ENCODE peak calls at places on chromosome 19, in seven cellular contexts. R is fibroblast of the aortic adventitia; T is upper lobe of right lung; I is AG04449; L is IMR-90; N is CD8-positive, alpha-beta T cell; G is hepatocyte. Z is an unnamed sample.

GRCh38 chr19:52221831-52222375 is 32.1 kb downstream of the PPP2R1A start:
- DNase-seq in R (no peak), T (no peak), I (no peak), L (peak), N (no peak), G (no peak), Z (no peak)

GRCh38 chr19:5090780-5091575 is 122.1 kb downstream of the KDM4B start:
- DNase-seq in R (peak), T (no peak), I (no peak), L (peak), N (no peak), G (peak), Z (no peak)

GRCh38 chr19:7870571-7871279 is 3.5 kb downstream of the PRR36 start:
- DNase-seq in R (peak), T (peak), I (no peak), L (no peak), N (peak), G (peak), Z (no peak)

GRCh38 chr19:16261584-16262370 is 62.8 kb upstream of the KLF2 start:
- DNase-seq in R (no peak), T (no peak), I (no peak), L (no peak), N (no peak), G (no peak), Z (no peak)

GRCh38 chr19:6056801-6057650 is 53.3 kb downstream of the RFX2 start:
- DNase-seq in R (peak), T (no peak), I (peak), L (peak), N (no peak), G (peak), Z (peak)

GRCh38 chr19:16829822-16830289 is 658 bp downstream of the SIN3B start:
- DNase-seq in R (no peak), T (no peak), I (no peak), L (no peak), N (no peak), G (no peak), Z (no peak)

GRCh38 chr19:6270076-6270745 is 9.6 kb downstream of the MLLT1 start:
- DNase-seq in R (no peak), T (no peak), I (no peak), L (no peak), N (no peak), G (no peak), Z (no peak)

GRCh38 chr19:48740705-48741030 is 258 bp upstream of the RASIP1 start:
- DNase-seq in R (no peak), T (no peak), I (no peak), L (no peak), N (no peak), G (no peak), Z (no peak)

GRCh38 chr19:30406220-30406944 is 34.2 kb downstream of the ZNF536 start:
- DNase-seq in R (no peak), T (no peak), I (no peak), L (no peak), N (no peak), G (peak), Z (no peak)

GRCh38 chr19:50557009-50557613 is 11.1 kb downstream of the LRRC4B start:
- DNase-seq in R (no peak), T (no peak), I (no peak), L (no peak), N (no peak), G (peak), Z (no peak)

GRCh38 chr19:13980340-13980739 is 25.8 kb downstream of the RFX1 start:
- DNase-seq in R (no peak), T (no peak), I (no peak), L (no peak), N (no peak), G (no peak), Z (no peak)

GRCh38 chr19:35142531-35143230 is 374 bp upstream of the FXYD7 start:
- DNase-seq in R (no peak), T (peak), I (no peak), L (no peak), N (peak), G (peak), Z (no peak)

GRCh38 chr19:14890616-14891379 is 4.9 kb upstream of the OR7A17 start:
- DNase-seq in R (no peak), T (no peak), I (no peak), L (no peak), N (no peak), G (no peak), Z (no peak)

GRCh38 chr19:45717131-45717982 is 13.3 kb downstream of the FBXO46 start:
- DNase-seq in R (peak), T (peak), I (peak), L (peak), N (peak), G (peak), Z (peak)
- TF ChIP-seq CTCF in R (peak), T (peak), I (peak), L (peak), N (no peak), G (peak), Z (peak)

DNA sequence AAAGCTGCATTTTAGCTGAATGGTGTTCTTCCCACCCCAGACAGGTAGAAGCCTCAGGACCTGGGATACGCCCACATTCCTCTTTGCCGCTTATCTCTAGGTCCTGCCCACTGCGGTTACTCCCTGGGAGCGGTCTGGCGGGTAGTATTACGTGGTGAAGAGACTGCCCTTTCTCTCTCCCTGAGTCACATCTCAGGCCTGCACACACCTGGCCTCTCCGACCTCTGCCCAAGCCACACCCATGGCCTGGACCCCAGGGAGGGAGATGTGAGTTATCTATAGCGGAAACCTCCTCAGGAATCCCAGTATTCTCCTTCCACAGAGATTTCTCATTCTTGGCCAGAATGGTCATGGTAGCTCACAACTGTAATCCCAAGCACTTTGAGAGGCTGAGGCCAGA is 17.3 kb downstream of the RHPN2 start:
- DNase-seq in R (peak), T (peak), I (no peak), L (no peak), N (no peak), G (peak), Z (no peak)
- H3K4me3 ChIP-seq in R (no peak), T (no peak), I (no peak), L (no peak), N (no peak), G (no peak), Z (no peak)

DNA sequence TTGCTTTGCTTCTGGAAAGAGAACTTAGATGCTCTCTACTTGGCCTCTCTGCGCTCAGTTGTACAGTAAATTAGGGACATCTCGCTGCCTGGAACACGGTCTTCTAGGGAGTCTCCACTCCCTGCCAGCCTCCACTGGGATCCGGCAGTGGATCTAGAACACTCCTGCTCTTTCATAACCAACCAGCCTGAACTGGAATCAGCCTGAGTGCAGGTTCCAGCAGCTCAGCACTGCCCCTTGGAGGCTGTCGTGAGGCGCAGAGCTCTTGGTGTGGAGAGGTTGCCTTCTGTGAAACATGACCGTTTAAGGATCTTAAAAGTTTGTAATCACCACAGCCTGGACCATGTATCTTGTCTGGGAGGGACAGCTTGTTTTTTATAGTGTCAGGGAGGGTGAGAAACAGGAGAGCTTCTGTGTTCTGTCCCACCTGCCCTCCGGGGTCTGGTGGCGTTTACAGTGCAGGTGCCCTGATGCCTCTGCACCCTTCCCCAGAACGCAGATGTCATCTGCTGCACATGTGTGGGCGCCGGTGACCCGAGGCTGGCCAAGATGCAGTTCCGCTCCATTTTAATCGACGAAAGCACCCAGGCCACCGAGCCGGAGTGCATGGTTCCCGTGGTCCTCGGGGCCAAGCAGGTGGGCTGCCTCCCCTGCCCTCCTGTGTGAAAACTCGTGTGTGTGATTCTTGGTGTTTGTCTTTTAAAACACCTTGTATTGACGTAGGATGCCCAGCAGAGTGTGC is 24.8 kb downstream of the UPF1 start:
- DNase-seq in R (peak), T (no peak), I (no peak), L (no peak), N (no peak), G (peak), Z (no peak)
- TF ChIP-seq CTCF in R (peak), T (no peak), I (peak), L (peak), N (no peak), G (peak), Z (peak)

DNA sequence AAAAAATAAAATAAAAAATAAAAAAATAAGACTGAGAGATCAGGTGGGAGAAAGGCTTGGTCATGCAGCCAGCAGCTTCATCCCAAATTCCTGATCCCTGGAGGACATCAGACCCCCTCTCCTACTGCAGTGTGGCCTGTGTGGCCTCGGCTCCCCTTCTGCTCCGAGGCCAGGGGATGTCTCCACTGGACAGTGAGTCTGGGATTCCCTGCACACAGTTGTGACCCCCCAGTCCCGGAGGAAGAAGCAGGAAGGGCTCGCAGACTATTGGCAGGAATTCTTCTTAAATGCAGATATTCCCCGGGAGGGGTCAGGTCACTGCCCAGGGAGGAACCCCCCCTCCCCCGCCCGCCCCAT is 41.9 kb downstream of the ZNF627 start:
- DNase-seq in R (no peak), T (no peak), I (no peak), L (no peak), N (no peak), G (no peak), Z (no peak)
- H3K4me3 ChIP-seq in R (no peak), T (peak), I (peak), L (no peak), N (no peak), G (no peak), Z (peak)

GRCh38 chr19:54462713-54463530 is 656 bp downstream of the LENG9 start:
- DNase-seq in R (peak), T (peak), I (no peak), L (peak), N (peak), G (peak), Z (no peak)
- TF ChIP-seq CTCF in R (peak), T (peak), I (peak), L (peak), N (no peak), G (peak), Z (no peak)

GRCh38 chr19:24049537-24049936 is 37.5 kb upstream of the ZNF254 start:
- DNase-seq in R (no peak), T (no peak), I (no peak), L (no peak), N (no peak), G (no peak), Z (no peak)
- H3K4me3 ChIP-seq in R (no peak), T (no peak), I (no peak), L (no peak), N (no peak), G (no peak), Z (no peak)

GRCh38 chr19:57342582-57342981 is 8.5 kb upstream of the ZNF304 start:
- DNase-seq in R (no peak), T (no peak), I (no peak), L (no peak), N (no peak), G (no peak), Z (no peak)
- TF ChIP-seq CTCF in R (no peak), T (no peak), I (no peak), L (no peak), N (no peak), G (no peak), Z (no peak)

Z was measured in astrocyte of the cerebellum.